ENCODE peak calls at places on chromosomes 2 and 18, in seven cellular contexts. One of them, this sample, is unnamed.

GRCh38 chr18:69845588-69846506 is 101.8 kb downstream of the CD226 start:
- DNase-seq in ovary: no peak
- DNase-seq in A673: peak
- DNase-seq in left ventricle myocardium inferior: no peak
- DNase-seq in B cell: no peak
- DNase-seq in progenitor cell of endocrine pancreas: no peak
- DNase-seq in GM12878: no peak
- DNase-seq in this sample: no peak

GRCh38 chr18:12751891-12752290 is 49.0 kb downstream of the PSMG2 start:
- DNase-seq in GM12878: no peak
- DNase-seq in ovary: no peak
- DNase-seq in progenitor cell of endocrine pancreas: no peak
- DNase-seq in A673: no peak
- DNase-seq in left ventricle myocardium inferior: no peak
- DNase-seq in B cell: no peak
- DNase-seq in this sample: no peak

GRCh38 chr18:50218432-50219197 is 23.7 kb upstream of the MYO5B start:
- DNase-seq in ovary: no peak
- DNase-seq in GM12878: peak
- DNase-seq in B cell: peak
- DNase-seq in progenitor cell of endocrine pancreas: no peak
- DNase-seq in A673: peak
- DNase-seq in left ventricle myocardium inferior: no peak
- DNase-seq in this sample: no peak

GRCh38 chr2:74149249-74149530 is 1.5 kb upstream of the BOLA3 start:
- DNase-seq in progenitor cell of endocrine pancreas: no peak
- DNase-seq in ovary: no peak
- DNase-seq in GM12878: no peak
- DNase-seq in A673: no peak
- DNase-seq in B cell: no peak
- DNase-seq in left ventricle myocardium inferior: no peak
- DNase-seq in this sample: no peak

GRCh38 chr18:49933530-49933929 is 120.2 kb upstream of the ACAA2 start:
- DNase-seq in A673: no peak
- DNase-seq in B cell: no peak
- DNase-seq in progenitor cell of endocrine pancreas: no peak
- DNase-seq in ovary: no peak
- DNase-seq in GM12878: no peak
- DNase-seq in left ventricle myocardium inferior: no peak
- DNase-seq in this sample: no peak

GRCh38 chr18:75170916-75171315 is 38.0 kb downstream of the PTGR3 start:
- DNase-seq in GM12878: no peak
- DNase-seq in B cell: no peak
- DNase-seq in ovary: no peak
- DNase-seq in A673: no peak
- DNase-seq in left ventricle myocardium inferior: no peak
- DNase-seq in progenitor cell of endocrine pancreas: no peak
- DNase-seq in this sample: no peak

GRCh38 chr2:185978634-185979405 is 240.2 kb downstream of the FSIP2 start:
- DNase-seq in B cell: no peak
- DNase-seq in progenitor cell of endocrine pancreas: no peak
- DNase-seq in GM12878: no peak
- DNase-seq in ovary: no peak
- DNase-seq in A673: peak
- DNase-seq in left ventricle myocardium inferior: no peak
- DNase-seq in this sample: no peak

GRCh38 chr2:110726285-110726684 is 6.1 kb upstream of the ACOXL start:
- DNase-seq in A673: no peak
- DNase-seq in GM12878: no peak
- DNase-seq in left ventricle myocardium inferior: no peak
- DNase-seq in ovary: no peak
- DNase-seq in B cell: no peak
- DNase-seq in progenitor cell of endocrine pancreas: no peak
- DNase-seq in this sample: no peak

GRCh38 chr2:119259296-119259860 is 35.7 kb downstream of the STEAP3 start:
- DNase-seq in GM12878: no peak
- DNase-seq in A673: no peak
- DNase-seq in progenitor cell of endocrine pancreas: no peak
- DNase-seq in ovary: no peak
- DNase-seq in B cell: no peak
- DNase-seq in left ventricle myocardium inferior: no peak
- DNase-seq in this sample: no peak

GRCh38 chr2:212013656-212014055 is 524.9 kb downstream of the ERBB4 start:
- DNase-seq in B cell: no peak
- DNase-seq in progenitor cell of endocrine pancreas: no peak
- DNase-seq in ovary: no peak
- DNase-seq in A673: no peak
- DNase-seq in GM12878: no peak
- DNase-seq in left ventricle myocardium inferior: no peak
- DNase-seq in this sample: no peak

GRCh38 chr18:12307251-12307736 is 747 bp upstream of the TUBB6 start:
- DNase-seq in left ventricle myocardium inferior: peak
- DNase-seq in GM12878: no peak
- DNase-seq in B cell: peak
- DNase-seq in A673: peak
- DNase-seq in ovary: peak
- DNase-seq in progenitor cell of endocrine pancreas: no peak
- DNase-seq in this sample: no peak

GRCh38 chr2:55672630-55673029 is 21.0 kb downstream of the PNPT1 start:
- DNase-seq in GM12878: no peak
- DNase-seq in B cell: no peak
- DNase-seq in ovary: no peak
- DNase-seq in progenitor cell of endocrine pancreas: no peak
- DNase-seq in left ventricle myocardium inferior: no peak
- DNase-seq in A673: no peak
- DNase-seq in this sample: no peak

GRCh38 chr2:10385933-10386773 is 62.0 kb downstream of the ODC1 start:
- DNase-seq in GM12878: no peak
- DNase-seq in ovary: no peak
- DNase-seq in A673: peak
- DNase-seq in progenitor cell of endocrine pancreas: no peak
- DNase-seq in left ventricle myocardium inferior: no peak
- DNase-seq in B cell: no peak
- DNase-seq in this sample: no peak

GRCh38 chr2:104976603-104977120 is 61.2 kb upstream of the MRPS9 start:
- DNase-seq in B cell: peak
- DNase-seq in A673: peak
- DNase-seq in progenitor cell of endocrine pancreas: no peak
- DNase-seq in left ventricle myocardium inferior: no peak
- DNase-seq in ovary: no peak
- DNase-seq in GM12878: peak
- DNase-seq in this sample: no peak

GRCh38 chr18:76259726-76260125 is 235.3 kb downstream of the ZNF516 start:
- DNase-seq in left ventricle myocardium inferior: no peak
- DNase-seq in A673: no peak
- DNase-seq in progenitor cell of endocrine pancreas: no peak
- DNase-seq in ovary: peak
- DNase-seq in GM12878: no peak
- DNase-seq in B cell: no peak
- DNase-seq in this sample: no peak

GRCh38 chr18:76258209-76258608 is 236.8 kb downstream of the ZNF516 start:
- DNase-seq in B cell: no peak
- DNase-seq in GM12878: no peak
- DNase-seq in progenitor cell of endocrine pancreas: no peak
- DNase-seq in A673: no peak
- DNase-seq in left ventricle myocardium inferior: no peak
- DNase-seq in ovary: no peak
- DNase-seq in this sample: no peak

GRCh38 chr18:76255070-76255683 is 239.9 kb downstream of the ZNF516 start:
- DNase-seq in left ventricle myocardium inferior: no peak
- DNase-seq in progenitor cell of endocrine pancreas: no peak
- DNase-seq in GM12878: no peak
- DNase-seq in B cell: no peak
- DNase-seq in A673: no peak
- DNase-seq in ovary: no peak
- DNase-seq in this sample: no peak

GRCh38 chr18:76259012-76259568 is 236.0 kb downstream of the ZNF516 start:
- DNase-seq in GM12878: no peak
- DNase-seq in ovary: peak
- DNase-seq in progenitor cell of endocrine pancreas: no peak
- DNase-seq in A673: no peak
- DNase-seq in left ventricle myocardium inferior: no peak
- DNase-seq in B cell: no peak
- DNase-seq in this sample: no peak

DNA sequence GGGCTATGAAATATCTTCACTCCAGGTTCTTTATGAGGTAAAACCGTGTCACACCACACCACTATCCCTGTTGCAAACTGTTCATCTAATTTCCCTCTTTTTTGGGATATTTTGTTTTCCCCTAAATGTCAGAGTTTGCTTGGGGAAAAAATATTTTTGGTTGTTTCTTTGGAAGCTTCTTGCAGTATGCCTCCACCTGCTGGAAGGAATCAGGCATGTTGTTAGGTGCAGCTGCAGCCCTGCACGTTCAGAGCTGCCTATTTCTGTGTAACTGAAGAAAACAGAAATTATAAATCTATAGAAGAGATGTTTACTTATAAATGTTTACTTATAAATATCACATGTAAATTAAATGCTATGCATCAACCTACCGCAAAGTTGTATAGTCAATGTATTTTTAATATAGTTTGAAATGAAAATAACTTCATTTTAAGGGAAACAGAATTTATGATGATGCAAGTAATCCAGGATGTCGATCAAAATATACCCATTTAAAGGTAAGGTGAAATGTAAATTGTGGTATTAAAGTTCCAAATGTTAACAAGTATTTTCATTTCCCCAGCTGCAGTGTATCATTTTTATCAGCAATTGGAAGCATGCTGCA is 238.0 kb downstream of the ZNF516 start:
- DNase-seq in left ventricle myocardium inferior: no peak
- DNase-seq in progenitor cell of endocrine pancreas: no peak
- DNase-seq in ovary: peak
- DNase-seq in A673: peak
- DNase-seq in B cell: no peak
- DNase-seq in GM12878: no peak
- DNase-seq in this sample: no peak
- TF ChIP-seq CTCF in left ventricle myocardium inferior: peak
- TF ChIP-seq CTCF in progenitor cell of endocrine pancreas: peak
- TF ChIP-seq CTCF in ovary: peak
- TF ChIP-seq CTCF in A673: peak
- TF ChIP-seq CTCF in B cell: no peak
- TF ChIP-seq CTCF in GM12878: peak
- TF ChIP-seq CTCF in this sample: no peak

GRCh38 chr2:169225233-169225750 is 137.0 kb downstream of the LRP2 start:
- DNase-seq in ovary: no peak
- DNase-seq in left ventricle myocardium inferior: no peak
- DNase-seq in B cell: no peak
- DNase-seq in A673: no peak
- DNase-seq in GM12878: no peak
- DNase-seq in progenitor cell of endocrine pancreas: no peak
- DNase-seq in this sample: no peak

GRCh38 chr2:169225906-169226305 is 136.4 kb downstream of the LRP2 start:
- DNase-seq in ovary: no peak
- DNase-seq in B cell: no peak
- DNase-seq in left ventricle myocardium inferior: no peak
- DNase-seq in progenitor cell of endocrine pancreas: no peak
- DNase-seq in A673: no peak
- DNase-seq in GM12878: no peak
- DNase-seq in this sample: no peak

GRCh38 chr2:169222665-169223064 is 139.7 kb downstream of the LRP2 start:
- DNase-seq in left ventricle myocardium inferior: no peak
- DNase-seq in GM12878: no peak
- DNase-seq in B cell: no peak
- DNase-seq in progenitor cell of endocrine pancreas: no peak
- DNase-seq in A673: no peak
- DNase-seq in ovary: no peak
- DNase-seq in this sample: no peak

GRCh38 chr2:169221745-169222369 is 140.5 kb downstream of the LRP2 start:
- DNase-seq in A673: peak
- DNase-seq in GM12878: no peak
- DNase-seq in progenitor cell of endocrine pancreas: no peak
- DNase-seq in B cell: no peak
- DNase-seq in left ventricle myocardium inferior: no peak
- DNase-seq in ovary: no peak
- DNase-seq in this sample: no peak
- TF ChIP-seq CTCF in A673: peak
- TF ChIP-seq CTCF in GM12878: peak
- TF ChIP-seq CTCF in progenitor cell of endocrine pancreas: peak
- TF ChIP-seq CTCF in B cell: peak
- TF ChIP-seq CTCF in left ventricle myocardium inferior: peak
- TF ChIP-seq CTCF in ovary: no peak
- TF ChIP-seq CTCF in this sample: no peak

GRCh38 chr2:16509042-16509441 is 156.6 kb downstream of the CYRIA start:
- DNase-seq in progenitor cell of endocrine pancreas: no peak
- DNase-seq in A673: no peak
- DNase-seq in ovary: no peak
- DNase-seq in B cell: no peak
- DNase-seq in GM12878: no peak
- DNase-seq in left ventricle myocardium inferior: no peak
- DNase-seq in this sample: no peak

GRCh38 chr2:16511041-16511440 is 154.6 kb downstream of the CYRIA start:
- DNase-seq in B cell: no peak
- DNase-seq in ovary: no peak
- DNase-seq in progenitor cell of endocrine pancreas: no peak
- DNase-seq in left ventricle myocardium inferior: no peak
- DNase-seq in A673: no peak
- DNase-seq in GM12878: no peak
- DNase-seq in this sample: no peak

GRCh38 chr2:16507655-16508054 is 158.0 kb downstream of the CYRIA start:
- DNase-seq in B cell: no peak
- DNase-seq in progenitor cell of endocrine pancreas: no peak
- DNase-seq in GM12878: no peak
- DNase-seq in ovary: no peak
- DNase-seq in A673: no peak
- DNase-seq in left ventricle myocardium inferior: no peak
- DNase-seq in this sample: no peak

GRCh38 chr2:16506366-16506765 is 159.3 kb downstream of the CYRIA start:
- DNase-seq in GM12878: no peak
- DNase-seq in progenitor cell of endocrine pancreas: no peak
- DNase-seq in A673: no peak
- DNase-seq in ovary: no peak
- DNase-seq in B cell: no peak
- DNase-seq in left ventricle myocardium inferior: peak
- DNase-seq in this sample: no peak

GRCh38 chr2:16508061-16508851 is 157.4 kb downstream of the CYRIA start:
- DNase-seq in B cell: peak
- DNase-seq in GM12878: no peak
- DNase-seq in ovary: peak
- DNase-seq in progenitor cell of endocrine pancreas: peak
- DNase-seq in A673: peak
- DNase-seq in left ventricle myocardium inferior: peak
- DNase-seq in this sample: no peak
- TF ChIP-seq CTCF in B cell: no peak
- TF ChIP-seq CTCF in GM12878: peak
- TF ChIP-seq CTCF in ovary: peak
- TF ChIP-seq CTCF in progenitor cell of endocrine pancreas: peak
- TF ChIP-seq CTCF in A673: peak
- TF ChIP-seq CTCF in left ventricle myocardium inferior: peak
- TF ChIP-seq CTCF in this sample: no peak

GRCh38 chr2:204264068-204264693 is 281.1 kb upstream of the PARD3B start:
- DNase-seq in left ventricle myocardium inferior: no peak
- DNase-seq in A673: peak
- DNase-seq in GM12878: no peak
- DNase-seq in B cell: no peak
- DNase-seq in ovary: no peak
- DNase-seq in progenitor cell of endocrine pancreas: no peak
- DNase-seq in this sample: no peak
- TF ChIP-seq CTCF in left ventricle myocardium inferior: no peak
- TF ChIP-seq CTCF in A673: no peak
- TF ChIP-seq CTCF in GM12878: no peak
- TF ChIP-seq CTCF in B cell: no peak
- TF ChIP-seq CTCF in ovary: no peak
- TF ChIP-seq CTCF in progenitor cell of endocrine pancreas: no peak
- TF ChIP-seq CTCF in this sample: no peak

This sample was measured in natural killer cell.